ENCODE peak calls at places on chromosome 13, in four cellular contexts. W is H9, S is IMR-90, A is H1. J is an unnamed sample.

GRCh38 chr13:73945871-73946270 is 188.3 kb downstream of the KLF12 start:
- DNase-seq in W (no peak), S (no peak), A (no peak), J (peak; percentile 73)

GRCh38 chr13:29594710-29595379 is 643 bp downstream of the SLC7A1 start:
- DNase-seq in W (no peak), S (peak; percentile 59), A (no peak), J (peak; percentile 33)

GRCh38 chr13:101026328-101026727 is 351.7 kb upstream of the TMTC4 start:
- DNase-seq in W (no peak), S (no peak), A (no peak), J (no peak)

GRCh38 chr13:40149611-40150283 is 494.3 kb downstream of the COG6 start:
- DNase-seq in W (no peak), S (peak; percentile 53), A (no peak), J (no peak)

GRCh38 chr13:42968906-42969305 is 23.1 kb downstream of the EPSTI1 start:
- DNase-seq in W (peak; percentile 77), S (no peak), A (peak; percentile 67), J (peak; percentile 60)

GRCh38 chr13:30143671-30144400 is 163.5 kb downstream of the KATNAL1 start:
- DNase-seq in W (no peak), S (peak; percentile 81), A (no peak), J (no peak)

GRCh38 chr13:76286178-76286577 is 600.0 kb downstream of the KCTD12 start:
- DNase-seq in W (no peak), S (peak; percentile 50), A (no peak), J (no peak)

GRCh38 chr13:108917581-108917980 is 288.2 kb downstream of the MYO16 start:
- DNase-seq in W (no peak), S (peak; percentile 37), A (no peak), J (no peak)

GRCh38 chr13:75368167-75368566 is 113.8 kb downstream of the TBC1D4 start:
- DNase-seq in W (no peak), S (peak; percentile 92), A (no peak), J (no peak)

GRCh38 chr13:92849381-92849780 is 377.2 kb upstream of the GPC6 start:
- DNase-seq in W (no peak), S (no peak), A (no peak), J (no peak)
- H2BK15ac ChIP-seq in W (no peak overlapping the region), S (no peak overlapping the region), A (no peak overlapping the region), J (no peak overlapping the region)

GRCh38 chr13:44814836-44815235 is 174.4 kb downstream of the NUFIP1 start:
- DNase-seq in W (no peak), S (no peak), A (no peak), J (no peak)
- H4K5ac ChIP-seq in W (no peak overlapping the region), S (peak overlapping the region; percentile 47), A (no peak overlapping the region), J (no peak overlapping the region)

GRCh38 chr13:94599877-94600276 is 1.8 kb upstream of the GPR180 start:
- DNase-seq in W (no peak), S (no peak), A (no peak), J (no peak)

GRCh38 chr13:94598281-94598680 is 2.3 kb upstream of the TGDS start:
- DNase-seq in W (no peak), S (peak; percentile 21), A (no peak), J (no peak)

GRCh38 chr13:94596575-94596971 is 621 bp upstream of the TGDS start:
- DNase-seq in W (no peak), S (no peak), A (no peak), J (no peak)

GRCh38 chr13:94602467-94602866 is 810 bp downstream of the GPR180 start:
- DNase-seq in W (no peak), S (no peak), A (no peak), J (no peak)

DNA sequence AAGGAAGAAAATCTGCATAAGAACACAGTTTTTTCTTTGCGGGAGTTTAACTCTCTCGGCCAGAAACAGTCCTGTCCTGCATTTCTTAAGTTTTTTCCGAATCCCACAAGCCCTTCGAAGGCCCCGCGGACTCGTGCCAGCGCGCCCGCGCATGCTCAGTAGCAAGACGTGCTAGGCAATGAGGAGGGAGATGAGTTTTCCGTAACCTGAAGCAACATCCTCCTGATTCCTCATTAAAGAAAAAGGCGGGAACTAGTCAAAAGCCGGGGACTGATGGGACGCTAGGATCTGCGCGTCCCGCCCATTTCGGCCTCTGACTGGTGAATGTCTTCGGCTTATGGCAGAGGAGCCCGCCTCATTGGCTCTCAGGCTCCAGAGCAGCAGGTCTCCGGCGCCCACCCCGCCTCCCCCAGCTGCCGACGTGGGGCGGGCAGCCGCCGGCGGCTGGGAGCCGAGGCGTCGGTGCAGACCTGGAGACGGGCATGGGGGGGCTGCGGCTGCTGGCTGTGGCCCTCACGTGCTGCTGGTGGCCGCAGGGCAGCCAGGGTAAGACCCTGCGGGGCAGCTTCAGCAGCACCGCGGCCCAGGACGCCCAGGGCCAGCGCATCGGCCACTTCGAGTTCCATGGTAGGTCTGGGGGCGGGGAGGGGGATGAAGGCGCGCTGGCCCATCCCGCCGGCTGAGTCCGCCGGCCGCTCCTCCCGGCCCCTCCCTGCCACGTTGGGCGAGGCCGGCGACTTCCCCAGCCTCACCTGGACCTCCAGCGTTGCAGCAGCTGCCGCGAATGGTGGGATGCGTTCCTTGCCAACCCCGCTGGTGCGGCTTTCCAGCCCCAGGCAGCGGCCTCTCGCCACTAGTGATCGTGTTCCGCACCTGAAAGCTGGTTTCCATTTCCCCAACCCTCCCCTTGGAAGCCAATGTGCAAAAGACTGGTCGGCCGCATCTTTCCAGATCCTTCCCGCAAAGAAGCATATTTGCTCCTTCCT is at the start of gene GPR180:
- DNase-seq in W (peak; percentile 99), S (peak; percentile 100), A (peak; percentile 87), J (peak; percentile 100)
- H2BK15ac ChIP-seq in W (no peak within 1 kb of the TSS), S (no peak within 1 kb of the TSS), A (peak within 1 kb of the TSS; percentile 63), J (no peak within 1 kb of the TSS)

DNA sequence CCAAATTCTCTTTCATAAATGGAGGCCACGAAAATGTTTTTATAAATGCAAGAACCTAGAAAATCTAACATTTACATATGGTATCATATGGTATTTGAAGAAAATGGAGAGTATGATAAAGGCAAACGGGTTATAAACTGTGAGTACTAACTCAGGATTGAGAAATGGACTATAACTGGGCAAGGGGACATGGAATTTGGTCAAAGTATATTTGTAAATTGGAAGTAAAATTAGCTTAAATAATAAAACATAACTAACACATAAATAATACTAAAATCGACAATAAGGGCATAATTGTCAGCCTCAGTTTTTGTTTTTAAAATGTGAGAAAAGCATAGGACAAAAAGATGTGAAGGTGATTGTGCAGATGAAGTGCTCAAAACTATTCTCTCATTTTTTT is 1516.3 kb upstream of the MIR17HG start:
- DNase-seq in W (no peak), S (no peak), A (no peak), J (no peak)
- H4K5ac ChIP-seq in W (no peak overlapping the region), S (no peak overlapping the region), A (no peak overlapping the region), J (no peak overlapping the region)

J was measured in mesendoderm.